ENCODE peak calls at places on chromosomes 5 and 9, in five cellular contexts. One of them, this sample, is unnamed.

GRCh38 chr5:56123531-56124243 is 109.4 kb downstream of the ANKRD55 start:
- DNase-seq in spleen: peak; percentile 77
- DNase-seq in HEK293T: peak; percentile 68
- DNase-seq in islet precursor cell: peak; percentile 94
- DNase-seq in epithelial cell of esophagus: peak; percentile 93
- DNase-seq in this sample: no peak

GRCh38 chr9:94919376-94920098 is 193.0 kb downstream of the AOPEP start:
- DNase-seq in spleen: no peak
- DNase-seq in HEK293T: no peak
- DNase-seq in islet precursor cell: peak; percentile 96
- DNase-seq in epithelial cell of esophagus: peak; percentile 93
- DNase-seq in this sample: no peak

GRCh38 chr9:86867658-86868313 is 79.5 kb downstream of the GAS1 start:
- DNase-seq in spleen: no peak
- DNase-seq in HEK293T: peak; percentile 46
- DNase-seq in islet precursor cell: peak; percentile 58
- DNase-seq in epithelial cell of esophagus: peak; percentile 4
- DNase-seq in this sample: no peak

GRCh38 chr5:122902263-122902662 is 56.9 kb downstream of the SNX24 start:
- DNase-seq in spleen: no peak
- DNase-seq in HEK293T: no peak
- DNase-seq in islet precursor cell: no peak
- DNase-seq in epithelial cell of esophagus: no peak
- DNase-seq in this sample: no peak

GRCh38 chr9:13144176-13144820 is 135.2 kb downstream of the MPDZ start:
- DNase-seq in spleen: no peak
- DNase-seq in HEK293T: no peak
- DNase-seq in islet precursor cell: no peak
- DNase-seq in epithelial cell of esophagus: no peak
- DNase-seq in this sample: no peak

GRCh38 chr9:133781828-133782135 is 43.6 kb upstream of the SARDH start:
- DNase-seq in spleen: peak; percentile 64
- DNase-seq in HEK293T: no peak
- DNase-seq in islet precursor cell: no peak
- DNase-seq in epithelial cell of esophagus: no peak
- DNase-seq in this sample: no peak

GRCh38 chr5:143652104-143652700 is 159.8 kb upstream of the HMHB1 start:
- DNase-seq in spleen: no peak
- DNase-seq in HEK293T: no peak
- DNase-seq in islet precursor cell: no peak
- DNase-seq in epithelial cell of esophagus: peak; percentile 44
- DNase-seq in this sample: no peak

GRCh38 chr5:172754957-172755356 is 16.0 kb downstream of the DUSP1 start:
- DNase-seq in spleen: no peak
- DNase-seq in HEK293T: no peak
- DNase-seq in islet precursor cell: no peak
- DNase-seq in epithelial cell of esophagus: no peak
- DNase-seq in this sample: no peak

GRCh38 chr9:89178162-89179120 is at the start of gene SHC3:
- DNase-seq in spleen: no peak
- DNase-seq in HEK293T: no peak
- DNase-seq in islet precursor cell: peak; percentile 82
- DNase-seq in epithelial cell of esophagus: no peak
- DNase-seq in this sample: no peak

GRCh38 chr5:151459680-151460079 is 12.3 kb downstream of the SLC36A1 start:
- DNase-seq in spleen: no peak
- DNase-seq in HEK293T: no peak
- DNase-seq in islet precursor cell: peak; percentile 91
- DNase-seq in epithelial cell of esophagus: no peak
- DNase-seq in this sample: no peak

GRCh38 chr5:10594591-10595210 is 30.8 kb downstream of the ANKRD33B start:
- DNase-seq in spleen: peak; percentile 52
- DNase-seq in HEK293T: no peak
- DNase-seq in islet precursor cell: peak; percentile 72
- DNase-seq in epithelial cell of esophagus: peak; percentile 19
- DNase-seq in this sample: peak; percentile 9

GRCh38 chr9:84304166-84304565 is 36.4 kb downstream of the SLC28A3 start:
- DNase-seq in spleen: no peak
- DNase-seq in HEK293T: no peak
- DNase-seq in islet precursor cell: no peak
- DNase-seq in epithelial cell of esophagus: no peak
- DNase-seq in this sample: no peak

GRCh38 chr5:119515192-119515591 is 62.9 kb downstream of the HSD17B4 start:
- DNase-seq in spleen: no peak
- DNase-seq in HEK293T: no peak
- DNase-seq in islet precursor cell: no peak
- DNase-seq in epithelial cell of esophagus: peak; percentile 0
- DNase-seq in this sample: no peak

GRCh38 chr5:170625221-170626165 is 121.7 kb downstream of the KCNIP1 start:
- DNase-seq in spleen: peak; percentile 31
- DNase-seq in HEK293T: no peak
- DNase-seq in islet precursor cell: no peak
- DNase-seq in epithelial cell of esophagus: no peak
- DNase-seq in this sample: no peak

GRCh38 chr9:128190516-128191405 is 611 bp downstream of the CIZ1 start:
- DNase-seq in spleen: no peak
- DNase-seq in HEK293T: no peak
- DNase-seq in islet precursor cell: no peak
- DNase-seq in epithelial cell of esophagus: no peak
- DNase-seq in this sample: no peak

GRCh38 chr9:82168585-82168984 is 180.0 kb downstream of the SPATA31D1 start:
- DNase-seq in spleen: no peak
- DNase-seq in HEK293T: no peak
- DNase-seq in islet precursor cell: no peak
- DNase-seq in epithelial cell of esophagus: peak; percentile 95
- DNase-seq in this sample: no peak

GRCh38 chr9:19640023-19640422 is 148.8 kb downstream of the SLC24A2 start:
- DNase-seq in spleen: no peak
- DNase-seq in HEK293T: no peak
- DNase-seq in islet precursor cell: no peak
- DNase-seq in epithelial cell of esophagus: no peak
- DNase-seq in this sample: no peak

GRCh38 chr5:30749971-30750370 is 443.5 kb upstream of the CDH6 start:
- DNase-seq in spleen: no peak
- DNase-seq in HEK293T: no peak
- DNase-seq in islet precursor cell: no peak
- DNase-seq in epithelial cell of esophagus: peak; percentile 20
- DNase-seq in this sample: no peak

GRCh38 chr5:10486511-10487344 is 45.0 kb downstream of the ROPN1L start:
- DNase-seq in spleen: peak; percentile 72
- DNase-seq in HEK293T: no peak
- DNase-seq in islet precursor cell: no peak
- DNase-seq in epithelial cell of esophagus: no peak
- DNase-seq in this sample: no peak

GRCh38 chr5:136016945-136017530 is 11.8 kb upstream of the TGFBI start:
- DNase-seq in spleen: no peak
- DNase-seq in HEK293T: no peak
- DNase-seq in islet precursor cell: peak; percentile 32
- DNase-seq in epithelial cell of esophagus: peak; percentile 94
- DNase-seq in this sample: no peak

GRCh38 chr9:35164711-35165110 is 2.9 kb downstream of the UNC13B start:
- DNase-seq in spleen: no peak
- DNase-seq in HEK293T: no peak
- DNase-seq in islet precursor cell: no peak
- DNase-seq in epithelial cell of esophagus: peak; percentile 19
- DNase-seq in this sample: no peak

GRCh38 chr9:4382722-4383317 is 83.0 kb upstream of the GLIS3 start:
- DNase-seq in spleen: no peak
- DNase-seq in HEK293T: peak; percentile 17
- DNase-seq in islet precursor cell: no peak
- DNase-seq in epithelial cell of esophagus: peak; percentile 54
- DNase-seq in this sample: peak; percentile 41

GRCh38 chr5:33781286-33781685 is 110.5 kb downstream of the ADAMTS12 start:
- DNase-seq in spleen: no peak
- DNase-seq in HEK293T: no peak
- DNase-seq in islet precursor cell: peak; percentile 93
- DNase-seq in epithelial cell of esophagus: no peak
- DNase-seq in this sample: no peak

GRCh38 chr9:85744481-85744880 is 2.7 kb upstream of the AGTPBP1 start:
- DNase-seq in spleen: no peak
- DNase-seq in HEK293T: no peak
- DNase-seq in islet precursor cell: no peak
- DNase-seq in epithelial cell of esophagus: no peak
- DNase-seq in this sample: no peak

GRCh38 chr9:76817489-76817888 is 53.3 kb downstream of the PCA3 start:
- DNase-seq in spleen: no peak
- DNase-seq in HEK293T: no peak
- DNase-seq in islet precursor cell: no peak
- DNase-seq in epithelial cell of esophagus: peak; percentile 82
- DNase-seq in this sample: no peak

GRCh38 chr5:151931260-151931659 is 6.6 kb upstream of the GLRA1 start:
- DNase-seq in spleen: no peak
- DNase-seq in HEK293T: no peak
- DNase-seq in islet precursor cell: no peak
- DNase-seq in epithelial cell of esophagus: no peak
- DNase-seq in this sample: no peak

GRCh38 chr5:1550287-1551076 is 26.7 kb upstream of the LPCAT1 start:
- DNase-seq in spleen: peak; percentile 29
- DNase-seq in HEK293T: no peak
- DNase-seq in islet precursor cell: no peak
- DNase-seq in epithelial cell of esophagus: no peak
- DNase-seq in this sample: peak; percentile 12

GRCh38 chr5:156475831-156476551 is 149.0 kb downstream of the SGCD start:
- DNase-seq in spleen: no peak
- DNase-seq in HEK293T: no peak
- DNase-seq in islet precursor cell: peak; percentile 89
- DNase-seq in epithelial cell of esophagus: peak; percentile 82
- DNase-seq in this sample: no peak

GRCh38 chr5:9536717-9537116 is 9.2 kb downstream of the SEMA5A start:
- DNase-seq in spleen: no peak
- DNase-seq in HEK293T: no peak
- DNase-seq in islet precursor cell: no peak
- DNase-seq in epithelial cell of esophagus: no peak
- DNase-seq in this sample: no peak

GRCh38 chr9:1604942-1605560 is 410.1 kb upstream of the SMARCA2 start:
- DNase-seq in spleen: no peak
- DNase-seq in HEK293T: peak; percentile 7
- DNase-seq in islet precursor cell: no peak
- DNase-seq in epithelial cell of esophagus: peak; percentile 60
- DNase-seq in this sample: peak; percentile 53

GRCh38 chr5:147450596-147450995 is 59.3 kb downstream of the DPYSL3 start:
- DNase-seq in spleen: no peak
- DNase-seq in HEK293T: no peak
- DNase-seq in islet precursor cell: no peak
- DNase-seq in epithelial cell of esophagus: no peak
- DNase-seq in this sample: no peak

GRCh38 chr5:171432076-171432475 is 12.6 kb downstream of the FGF18 start:
- DNase-seq in spleen: peak; percentile 57
- DNase-seq in HEK293T: no peak
- DNase-seq in islet precursor cell: no peak
- DNase-seq in epithelial cell of esophagus: no peak
- DNase-seq in this sample: no peak

GRCh38 chr9:136255896-136256890 is 10.6 kb upstream of the QSOX2 start:
- DNase-seq in spleen: no peak
- DNase-seq in HEK293T: peak; percentile 59
- DNase-seq in islet precursor cell: no peak
- DNase-seq in epithelial cell of esophagus: no peak
- DNase-seq in this sample: peak; percentile 57

This sample was measured in D341Med.